ENCODE peak calls at places on chromosomes 4 and X, in eight cellular contexts. One of them, this sample, is unnamed.

GRCh38 chrX:63350551-63350950 is 581 bp downstream of the SPIN4 start:
- DNase-seq in SK-N-SH: peak; percentile 9
- DNase-seq in HepG2: peak; percentile 6
- DNase-seq in ovary: peak; percentile 38
- DNase-seq in transverse colon: peak; percentile 36
- DNase-seq in sigmoid colon: no peak
- DNase-seq in tibial nerve: no peak
- DNase-seq in stomach: no peak
- DNase-seq in this sample: no peak

GRCh38 chr4:147813107-147813773 is 81.4 kb downstream of the ARHGAP10 start:
- DNase-seq in SK-N-SH: no peak
- DNase-seq in ovary: no peak
- DNase-seq in HepG2: no peak
- DNase-seq in tibial nerve: no peak
- DNase-seq in stomach: no peak
- DNase-seq in transverse colon: no peak
- DNase-seq in sigmoid colon: no peak
- DNase-seq in this sample: no peak

GRCh38 chr4:145545538-145546224 is 64.0 kb downstream of the SMAD1 start:
- DNase-seq in ovary: no peak
- DNase-seq in HepG2: no peak
- DNase-seq in tibial nerve: no peak
- DNase-seq in transverse colon: peak; percentile 19
- DNase-seq in SK-N-SH: no peak
- DNase-seq in sigmoid colon: no peak
- DNase-seq in stomach: peak; percentile 43
- DNase-seq in this sample: no peak

GRCh38 chr4:575281-576141 is 584 bp downstream of the TMEM271 start:
- DNase-seq in transverse colon: no peak
- DNase-seq in HepG2: no peak
- DNase-seq in stomach: no peak
- DNase-seq in ovary: peak; percentile 46
- DNase-seq in tibial nerve: no peak
- DNase-seq in sigmoid colon: no peak
- DNase-seq in SK-N-SH: peak; percentile 68
- DNase-seq in this sample: no peak

GRCh38 chr4:36242629-36243354 is 1.5 kb downstream of the ARAP2 start:
- DNase-seq in sigmoid colon: no peak
- DNase-seq in stomach: no peak
- DNase-seq in ovary: no peak
- DNase-seq in tibial nerve: no peak
- DNase-seq in SK-N-SH: no peak
- DNase-seq in transverse colon: no peak
- DNase-seq in HepG2: no peak
- DNase-seq in this sample: no peak

GRCh38 chrX:136660896-136661295 is 12.9 kb downstream of the CD40LG start:
- DNase-seq in HepG2: no peak
- DNase-seq in tibial nerve: no peak
- DNase-seq in SK-N-SH: no peak
- DNase-seq in transverse colon: no peak
- DNase-seq in sigmoid colon: no peak
- DNase-seq in stomach: no peak
- DNase-seq in ovary: no peak
- DNase-seq in this sample: no peak

GRCh38 chrX:56281789-56282188 is 49.6 kb downstream of the KLF8 start:
- DNase-seq in SK-N-SH: peak; percentile 3
- DNase-seq in transverse colon: no peak
- DNase-seq in ovary: no peak
- DNase-seq in tibial nerve: no peak
- DNase-seq in stomach: no peak
- DNase-seq in HepG2: peak; percentile 8
- DNase-seq in sigmoid colon: no peak
- DNase-seq in this sample: no peak

GRCh38 chr4:22474636-22475310 is 41.1 kb downstream of the ADGRA3 start:
- DNase-seq in stomach: no peak
- DNase-seq in SK-N-SH: no peak
- DNase-seq in HepG2: peak; percentile 84
- DNase-seq in sigmoid colon: no peak
- DNase-seq in ovary: no peak
- DNase-seq in transverse colon: no peak
- DNase-seq in tibial nerve: no peak
- DNase-seq in this sample: no peak

GRCh38 chr4:174273960-174274359 is 9.5 kb downstream of the FBXO8 start:
- DNase-seq in sigmoid colon: no peak
- DNase-seq in SK-N-SH: no peak
- DNase-seq in HepG2: no peak
- DNase-seq in tibial nerve: no peak
- DNase-seq in ovary: no peak
- DNase-seq in transverse colon: no peak
- DNase-seq in stomach: no peak
- DNase-seq in this sample: no peak

GRCh38 chr4:156173937-156174336 is 220.3 kb upstream of the CTSO start:
- DNase-seq in tibial nerve: no peak
- DNase-seq in stomach: no peak
- DNase-seq in transverse colon: no peak
- DNase-seq in ovary: no peak
- DNase-seq in sigmoid colon: no peak
- DNase-seq in HepG2: no peak
- DNase-seq in SK-N-SH: no peak
- DNase-seq in this sample: no peak

GRCh38 chrX:113399501-113400192 is 559.0 kb upstream of the AMOT start:
- DNase-seq in SK-N-SH: no peak
- DNase-seq in tibial nerve: no peak
- DNase-seq in HepG2: peak; percentile 35
- DNase-seq in sigmoid colon: no peak
- DNase-seq in transverse colon: no peak
- DNase-seq in ovary: no peak
- DNase-seq in stomach: no peak
- DNase-seq in this sample: no peak

GRCh38 chrX:42094208-42094607 is 170.9 kb upstream of the CASK start:
- DNase-seq in tibial nerve: no peak
- DNase-seq in ovary: no peak
- DNase-seq in sigmoid colon: no peak
- DNase-seq in transverse colon: no peak
- DNase-seq in HepG2: no peak
- DNase-seq in stomach: no peak
- DNase-seq in SK-N-SH: no peak
- DNase-seq in this sample: no peak

GRCh38 chr4:88697113-88697512 is 516 bp downstream of the NAP1L5 start:
- DNase-seq in tibial nerve: no peak
- DNase-seq in SK-N-SH: peak; percentile 26
- DNase-seq in stomach: no peak
- DNase-seq in transverse colon: peak; percentile 16
- DNase-seq in ovary: peak; percentile 62
- DNase-seq in sigmoid colon: peak; percentile 82
- DNase-seq in HepG2: no peak
- DNase-seq in this sample: no peak

DNA sequence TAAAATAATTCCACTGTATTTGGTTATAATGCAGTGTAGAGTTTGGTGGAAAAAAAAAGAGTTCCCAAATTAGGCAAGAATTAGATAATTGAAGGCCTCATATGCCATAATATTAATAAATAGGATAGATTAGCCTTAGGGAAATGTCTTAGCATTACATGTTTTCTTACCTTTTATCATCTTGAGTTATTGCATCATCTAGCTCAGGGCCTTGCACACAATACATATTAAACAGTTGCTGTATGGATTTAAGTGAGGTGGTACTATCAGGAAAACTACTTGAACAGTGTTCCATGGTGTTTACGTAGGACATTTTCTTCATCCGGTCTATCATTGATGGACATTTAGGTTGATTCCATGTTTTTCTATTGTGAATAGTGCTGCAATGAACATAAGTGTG is 419.4 kb downstream of the EPHA5 start:
- DNase-seq in sigmoid colon: no peak
- DNase-seq in stomach: no peak
- DNase-seq in HepG2: no peak
- DNase-seq in SK-N-SH: no peak
- DNase-seq in transverse colon: no peak
- DNase-seq in ovary: no peak
- DNase-seq in tibial nerve: no peak
- DNase-seq in this sample: no peak
- H3K4me3 ChIP-seq in sigmoid colon: no peak overlapping the region
- H3K4me3 ChIP-seq in stomach: no peak overlapping the region
- H3K4me3 ChIP-seq in HepG2: no peak overlapping the region
- H3K4me3 ChIP-seq in SK-N-SH: no peak overlapping the region
- H3K4me3 ChIP-seq in transverse colon: no peak overlapping the region
- H3K4me3 ChIP-seq in ovary: no peak overlapping the region
- H3K4me3 ChIP-seq in tibial nerve: no peak overlapping the region
- H3K4me3 ChIP-seq in this sample: no peak overlapping the region

GRCh38 chr4:183624548-183624947 is 34.4 kb downstream of the RWDD4 start:
- DNase-seq in SK-N-SH: no peak
- DNase-seq in tibial nerve: no peak
- DNase-seq in ovary: no peak
- DNase-seq in HepG2: no peak
- DNase-seq in stomach: no peak
- DNase-seq in sigmoid colon: no peak
- DNase-seq in transverse colon: no peak
- DNase-seq in this sample: no peak

GRCh38 chr4:183632689-183633088 is 26.3 kb downstream of the RWDD4 start:
- DNase-seq in ovary: no peak
- DNase-seq in HepG2: no peak
- DNase-seq in tibial nerve: no peak
- DNase-seq in sigmoid colon: no peak
- DNase-seq in stomach: no peak
- DNase-seq in transverse colon: no peak
- DNase-seq in SK-N-SH: no peak
- DNase-seq in this sample: no peak

GRCh38 chr4:183631577-183632198 is 27.3 kb downstream of the RWDD4 start:
- DNase-seq in tibial nerve: no peak
- DNase-seq in ovary: peak; percentile 67
- DNase-seq in SK-N-SH: no peak
- DNase-seq in stomach: no peak
- DNase-seq in sigmoid colon: no peak
- DNase-seq in HepG2: no peak
- DNase-seq in transverse colon: no peak
- DNase-seq in this sample: no peak

GRCh38 chr4:183626168-183626567 is 32.8 kb downstream of the RWDD4 start:
- DNase-seq in HepG2: no peak
- DNase-seq in ovary: no peak
- DNase-seq in tibial nerve: no peak
- DNase-seq in stomach: no peak
- DNase-seq in transverse colon: no peak
- DNase-seq in SK-N-SH: no peak
- DNase-seq in sigmoid colon: no peak
- DNase-seq in this sample: no peak

GRCh38 chr4:183628189-183628588 is 30.8 kb downstream of the RWDD4 start:
- DNase-seq in SK-N-SH: no peak
- DNase-seq in stomach: no peak
- DNase-seq in sigmoid colon: no peak
- DNase-seq in ovary: no peak
- DNase-seq in transverse colon: no peak
- DNase-seq in tibial nerve: no peak
- DNase-seq in HepG2: no peak
- DNase-seq in this sample: no peak
- TF ChIP-seq EP300 in SK-N-SH: no peak
- TF ChIP-seq EP300 in stomach: no peak
- TF ChIP-seq EP300 in sigmoid colon: no peak
- TF ChIP-seq EP300 in ovary: no peak
- TF ChIP-seq EP300 in transverse colon: no peak
- TF ChIP-seq EP300 in tibial nerve: no peak
- TF ChIP-seq EP300 in HepG2: no peak
- TF ChIP-seq EP300 in this sample: no peak

GRCh38 chr4:81442479-81443085 is 29.1 kb downstream of the RASGEF1B start:
- DNase-seq in stomach: no peak
- DNase-seq in ovary: no peak
- DNase-seq in tibial nerve: no peak
- DNase-seq in HepG2: no peak
- DNase-seq in SK-N-SH: no peak
- DNase-seq in sigmoid colon: no peak
- DNase-seq in transverse colon: no peak
- DNase-seq in this sample: no peak
- H3K36me3 ChIP-seq in stomach: peaks cover 97% of the 10 kb centered on the region
- H3K36me3 ChIP-seq in ovary: no peaks in the 10 kb centered on the region
- H3K36me3 ChIP-seq in tibial nerve: no peaks in the 10 kb centered on the region
- H3K36me3 ChIP-seq in HepG2: no peaks in the 10 kb centered on the region
- H3K36me3 ChIP-seq in SK-N-SH: no peaks in the 10 kb centered on the region
- H3K36me3 ChIP-seq in sigmoid colon: peaks cover 92% of the 10 kb centered on the region
- H3K36me3 ChIP-seq in transverse colon: no peaks in the 10 kb centered on the region
- H3K36me3 ChIP-seq in this sample: peaks cover 100% of the 10 kb centered on the region

DNA sequence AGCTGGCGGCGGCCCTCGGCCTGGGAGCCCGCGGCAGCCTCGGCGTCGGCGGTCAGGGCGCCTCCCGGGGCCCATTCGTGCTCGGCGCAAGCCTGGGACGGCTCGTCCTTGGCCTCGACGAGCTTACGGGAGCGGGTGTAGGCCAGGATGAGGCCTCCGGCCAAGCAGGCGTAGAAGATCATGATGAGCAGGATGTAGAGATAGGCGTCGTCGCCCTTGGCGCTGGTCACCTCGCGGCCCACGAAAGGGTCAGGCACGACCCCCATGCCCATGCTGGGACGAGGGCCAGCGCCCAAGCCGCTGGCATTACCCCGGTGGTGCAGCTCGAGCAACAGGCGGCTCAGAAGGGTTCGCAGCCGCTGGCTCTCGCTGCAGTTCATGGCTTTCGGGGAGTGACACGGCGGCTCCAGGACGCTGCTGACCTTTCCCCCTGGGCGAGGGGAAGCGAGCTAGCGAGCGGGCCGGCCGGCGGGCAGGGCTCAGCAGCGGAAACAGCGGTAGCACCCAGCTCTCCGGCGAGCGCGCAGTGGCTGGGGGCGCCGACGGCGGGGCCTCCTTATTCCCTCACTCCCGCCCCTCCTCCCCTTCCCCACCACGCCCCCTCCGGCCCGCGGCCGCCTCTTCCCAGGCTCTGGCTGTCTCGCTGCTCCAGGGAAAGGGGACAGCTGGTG is at the start of gene KCNE5:
- DNase-seq in SK-N-SH: peak; percentile 46
- DNase-seq in tibial nerve: no peak
- DNase-seq in ovary: peak; percentile 42
- DNase-seq in transverse colon: no peak
- DNase-seq in stomach: no peak
- DNase-seq in sigmoid colon: no peak
- DNase-seq in HepG2: no peak
- DNase-seq in this sample: no peak
- H3K4me3 ChIP-seq in SK-N-SH: no peak within 1 kb of the TSS
- H3K4me3 ChIP-seq in tibial nerve: peak within 1 kb of the TSS; percentile 45
- H3K4me3 ChIP-seq in ovary: peak within 1 kb of the TSS; percentile 6
- H3K4me3 ChIP-seq in transverse colon: peak within 1 kb of the TSS; percentile 26
- H3K4me3 ChIP-seq in stomach: peak within 1 kb of the TSS; percentile 37
- H3K4me3 ChIP-seq in sigmoid colon: peak within 1 kb of the TSS; percentile 38
- H3K4me3 ChIP-seq in HepG2: no peak within 1 kb of the TSS
- H3K4me3 ChIP-seq in this sample: peak within 1 kb of the TSS; percentile 39

DNA sequence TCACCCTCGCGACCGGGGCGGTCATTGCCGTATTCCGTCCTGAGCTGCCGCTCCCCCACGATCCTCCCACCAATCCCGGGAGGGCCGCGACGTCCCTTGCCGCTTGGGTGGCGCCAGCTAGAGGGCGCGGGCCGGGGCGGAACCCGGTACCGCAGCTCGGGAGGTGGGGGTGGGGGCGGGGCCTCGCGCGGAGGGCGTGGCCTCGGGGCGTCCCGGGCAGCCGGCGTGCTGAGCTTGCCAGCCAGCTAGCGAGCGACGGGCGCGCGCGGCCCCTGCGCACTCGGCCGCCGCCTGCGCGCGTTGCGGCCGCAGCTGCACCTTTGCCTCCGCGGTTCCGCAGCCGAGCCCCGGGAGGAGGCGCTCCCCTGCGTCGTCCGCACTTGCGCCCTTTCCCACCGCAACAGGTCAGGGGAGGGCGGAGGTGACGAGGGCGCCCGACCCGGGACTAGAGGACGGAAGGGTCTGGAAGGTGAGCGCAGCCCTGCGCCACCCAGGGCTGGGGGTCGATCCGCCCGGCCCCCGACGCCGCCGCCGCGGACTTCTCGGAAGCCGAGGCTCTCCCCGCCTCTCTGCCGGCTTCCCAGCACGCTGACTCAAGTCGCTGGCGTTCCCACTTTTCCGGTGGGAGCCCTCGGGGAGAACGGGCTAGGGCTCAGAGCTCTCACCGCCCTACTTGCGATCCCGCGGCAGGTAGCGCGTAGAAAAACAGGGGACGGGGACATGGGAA is at the start of gene AFF1:
- DNase-seq in sigmoid colon: peak; percentile 97
- DNase-seq in HepG2: peak; percentile 86
- DNase-seq in transverse colon: peak; percentile 96
- DNase-seq in tibial nerve: peak; percentile 77
- DNase-seq in ovary: peak; percentile 92
- DNase-seq in stomach: peak; percentile 94
- DNase-seq in SK-N-SH: peak; percentile 98
- DNase-seq in this sample: peak; percentile 96
- TF ChIP-seq EP300 in sigmoid colon: peak; percentile 41
- TF ChIP-seq EP300 in HepG2: no peak
- TF ChIP-seq EP300 in transverse colon: no peak
- TF ChIP-seq EP300 in tibial nerve: no peak
- TF ChIP-seq EP300 in ovary: peak; percentile 47
- TF ChIP-seq EP300 in stomach: no peak
- TF ChIP-seq EP300 in SK-N-SH: no peak
- TF ChIP-seq EP300 in this sample: no peak